ENCODE peak calls at places on chromosomes 13 and 19, in four cellular contexts. U, M, G and W are unnamed samples.

GRCh38 chr13:34044660-34045080 is 226.7 kb downstream of the RFC3 start:
- DNase-seq in U (peak), M (peak), G (no peak), W (peak)

GRCh38 chr19:13861392-13861713 is 15.6 kb upstream of the NANOS3 start:
- DNase-seq in U (no peak), M (no peak), G (no peak), W (no peak)

GRCh38 chr13:28340272-28340793 is 154.6 kb downstream of the FLT1 start:
- DNase-seq in U (no peak), M (peak), G (no peak), W (peak)

GRCh38 chr19:44050740-44051653 is 839 bp upstream of the ZNF223 start:
- DNase-seq in U (peak), M (no peak), G (no peak), W (peak)

GRCh38 chr13:74771964-74772363 is 637.8 kb upstream of the KLF12 start:
- DNase-seq in U (peak), M (peak), G (no peak), W (peak)

GRCh38 chr19:576768-577438 is 4.5 kb downstream of the BSG start:
- DNase-seq in U (no peak), M (no peak), G (no peak), W (no peak)

GRCh38 chr13:111584101-111584500 is 263.7 kb downstream of the TEX29 start:
- DNase-seq in U (no peak), M (no peak), G (no peak), W (no peak)

GRCh38 chr13:110179116-110179857 is 127.7 kb downstream of the COL4A1 start:
- DNase-seq in U (no peak), M (no peak), G (no peak), W (no peak)

GRCh38 chr13:113086031-113086750 is 19.4 kb upstream of the F7 start:
- DNase-seq in U (no peak), M (no peak), G (no peak), W (no peak)

GRCh38 chr19:35383536-35383935 is 12.7 kb downstream of the GPR42 start:
- DNase-seq in U (no peak), M (no peak), G (no peak), W (no peak)

GRCh38 chr13:114067381-114067885 is 65.0 kb downstream of the RASA3 start:
- DNase-seq in U (no peak), M (peak), G (no peak), W (no peak)

GRCh38 chr13:25165664-25166063 is 6.4 kb downstream of the AMER2 start:
- DNase-seq in U (no peak), M (no peak), G (no peak), W (no peak)

GRCh38 chr13:50692396-50692915 is 151.0 kb downstream of the DLEU7 start:
- DNase-seq in U (no peak), M (no peak), G (no peak), W (no peak)

GRCh38 chr13:98869408-98870090 is 108.3 kb downstream of the DOCK9 start:
- DNase-seq in U (peak), M (peak), G (peak), W (no peak)

GRCh38 chr13:44230736-44231135 is 142.9 kb upstream of the SERP2 start:
- DNase-seq in U (no peak), M (peak), G (no peak), W (peak)

GRCh38 chr13:40777166-40777956 is 6.4 kb upstream of the MRPS31 start:
- DNase-seq in U (peak), M (peak), G (no peak), W (peak)

GRCh38 chr13:40492511-40492910 is 173.9 kb downstream of the FOXO1 start:
- DNase-seq in U (no peak), M (no peak), G (no peak), W (no peak)

GRCh38 chr13:113557013-113557412 is 27.5 kb upstream of the TFDP1 start:
- DNase-seq in U (no peak), M (no peak), G (peak), W (no peak)

GRCh38 chr13:92547256-92547655 is 679.4 kb upstream of the GPC6 start:
- DNase-seq in U (peak), M (peak), G (no peak), W (peak)

GRCh38 chr13:27765650-27766049 is 26.6 kb upstream of the GSX1 start:
- DNase-seq in U (no peak), M (no peak), G (no peak), W (no peak)

GRCh38 chr19:28488006-28488405 is 724.9 kb downstream of the UQCRFS1 start:
- DNase-seq in U (no peak), M (no peak), G (no peak), W (no peak)

DNA sequence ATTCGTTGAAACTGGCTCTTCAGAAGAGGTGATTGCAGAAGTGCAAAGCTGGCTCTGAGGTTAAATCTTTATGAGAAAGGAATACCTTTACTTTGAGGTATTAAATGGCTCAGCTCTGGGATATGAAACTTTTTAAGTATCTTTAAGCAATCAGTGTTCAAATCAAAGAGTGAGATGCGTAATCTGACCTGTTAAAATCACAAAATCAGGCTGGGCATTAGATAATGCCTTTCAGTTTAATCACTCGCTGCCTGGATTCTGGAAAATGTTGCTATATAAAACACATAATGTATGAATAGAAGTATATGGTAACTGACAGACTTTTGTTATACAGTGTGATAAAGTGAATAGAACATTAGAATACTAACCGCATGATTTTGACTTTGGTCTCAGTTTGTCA is 2.0 kb upstream of the DGKH start:
- DNase-seq in U (no peak), M (no peak), G (no peak), W (no peak)
- TF ChIP-seq CTCF in U (no peak), M (no peak), G (no peak), W (no peak)

DNA sequence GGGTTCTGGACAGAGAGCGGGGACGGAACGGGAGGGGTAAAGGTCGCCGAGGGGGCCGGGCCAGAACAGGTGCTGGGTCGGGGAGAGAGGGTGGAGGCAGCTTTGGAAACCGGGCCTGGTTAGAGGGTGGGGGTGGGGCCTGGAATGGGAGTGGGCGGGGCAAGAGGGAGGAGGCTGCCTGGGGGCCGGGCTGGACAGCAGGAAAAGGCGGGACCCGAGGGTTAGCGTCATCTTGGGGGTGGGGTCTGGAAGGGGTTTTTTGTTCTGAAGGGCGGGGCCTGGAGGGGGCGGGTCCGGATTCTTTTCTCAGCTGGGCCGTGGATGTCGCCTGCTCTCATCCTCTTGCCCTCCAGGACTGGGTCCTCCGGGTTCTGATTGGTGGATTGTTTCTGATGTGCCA is 4.3 kb upstream of the ZNF813 start:
- DNase-seq in U (no peak), M (no peak), G (peak), W (no peak)
- H3K27ac ChIP-seq in U (no peak), M (no peak), G (no peak), W (no peak)

DNA sequence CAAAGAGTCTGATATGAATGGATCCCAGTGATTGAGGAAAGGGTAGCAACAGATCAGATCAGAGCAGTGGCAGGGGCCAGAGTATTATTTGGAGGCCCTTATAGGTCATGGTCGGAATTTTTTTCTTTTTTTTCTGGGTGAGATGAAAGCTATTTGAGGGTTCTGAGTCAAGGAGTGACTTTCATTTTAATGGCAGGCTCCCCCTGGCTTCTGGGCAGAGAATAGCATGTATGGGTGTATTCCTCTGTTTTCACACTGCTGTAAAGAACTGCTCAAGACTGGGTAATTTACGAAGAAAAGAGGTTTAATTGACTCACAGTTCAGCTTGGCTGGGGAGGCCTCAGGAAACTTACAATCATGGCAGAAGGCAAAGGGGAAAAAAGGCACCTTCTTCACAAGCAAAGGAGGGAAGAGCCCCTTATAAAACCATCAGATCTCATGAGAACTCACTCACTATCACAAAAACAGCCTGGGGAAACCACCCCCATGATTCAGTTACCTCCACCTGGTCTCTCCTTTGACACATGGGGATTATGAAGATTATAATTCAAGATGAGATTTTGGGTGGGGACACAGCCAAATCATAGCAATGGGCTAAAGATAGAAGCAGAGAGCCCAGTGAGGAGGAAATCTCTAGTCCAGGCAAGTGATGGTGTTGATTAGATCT is 3.0 kb upstream of the SLC6A16 start:
- DNase-seq in U (peak), M (peak), G (no peak), W (peak)
- TF ChIP-seq CTCF in U (peak), M (peak), G (no peak), W (peak)

GRCh38 chr19:45451850-45452387 is 15.9 kb upstream of the FOSB start:
- DNase-seq in U (no peak), M (no peak), G (no peak), W (no peak)
- H3K27ac ChIP-seq in U (peak), M (peak), G (no peak), W (peak)

GRCh38 chr19:15812059-15812722 is 3.3 kb downstream of the OR10H1 start:
- DNase-seq in U (peak), M (peak), G (no peak), W (no peak)

GRCh38 chr19:15815306-15815705 is at the start of gene OR10H1:
- DNase-seq in U (peak), M (peak), G (no peak), W (no peak)

GRCh38 chr19:15811476-15811875 is 4.0 kb downstream of the OR10H1 start:
- DNase-seq in U (no peak), M (no peak), G (no peak), W (no peak)

GRCh38 chr19:15813916-15814315 is 1.5 kb downstream of the OR10H1 start:
- DNase-seq in U (no peak), M (no peak), G (no peak), W (no peak)

GRCh38 chr19:15810335-15810734 is 5.1 kb downstream of the OR10H1 start:
- DNase-seq in U (no peak), M (peak), G (no peak), W (no peak)
- TF ChIP-seq CTCF in U (peak), M (peak), G (no peak), W (no peak)